ENCODE peak calls at places on chromosomes 16 and 17, in six cellular contexts. B, I, G, X, Q and H are unnamed samples.

GRCh38 chr17:69567130-69567529 is 152.6 kb downstream of the MAP2K6 start:
- DNase-seq in Q (peak; percentile 72), B (no peak), G (no peak), I (no peak), X (no peak), H (no peak)

GRCh38 chr17:68398731-68399637 is 58.3 kb downstream of the WIPI1 start:
- DNase-seq in I (peak; percentile 75), X (peak; percentile 68), B (no peak), G (peak; percentile 63), Q (peak; percentile 71), H (peak; percentile 87)

GRCh38 chr17:73267648-73268537 is 6.2 kb upstream of the CPSF4L start:
- DNase-seq in G (no peak), X (peak; percentile 50), I (peak; percentile 12), Q (no peak), B (no peak), H (no peak)

GRCh38 chr17:38454528-38454927 is 26.3 kb downstream of the ARHGAP23 start:
- DNase-seq in G (peak; percentile 96), X (peak; percentile 84), I (peak; percentile 97), Q (no peak), B (peak; percentile 81), H (no peak)

GRCh38 chr16:67277294-67277998 is 1.9 kb upstream of the PLEKHG4 start:
- DNase-seq in I (peak; percentile 74), B (peak; percentile 68), X (peak; percentile 91), Q (no peak), G (peak; percentile 38), H (no peak)

GRCh38 chr17:19378416-19379293 is at the start of gene MAPK7:
- DNase-seq in X (no peak), I (no peak), G (no peak), B (peak; percentile 51), Q (no peak), H (no peak)

GRCh38 chr17:14336418-14336817 is 35.5 kb downstream of the HS3ST3B1 start:
- DNase-seq in Q (no peak), X (no peak), B (no peak), I (no peak), G (no peak), H (no peak)

GRCh38 chr16:67933805-67934204 is 2.1 kb upstream of the CTRL start:
- DNase-seq in Q (no peak), I (no peak), B (no peak), X (no peak), G (no peak), H (no peak)

GRCh38 chr16:19284207-19284606 is 1.3 kb upstream of the CLEC19A start:
- DNase-seq in G (peak; percentile 48), Q (no peak), X (peak; percentile 90), I (peak; percentile 56), B (peak; percentile 83), H (no peak)

GRCh38 chr16:67311607-67312449 is 14.7 kb downstream of the KCTD19 start:
- DNase-seq in X (peak; percentile 51), Q (no peak), G (no peak), I (no peak), B (no peak), H (peak; percentile 74)

GRCh38 chr17:21249911-21250703 is 3.1 kb downstream of the NATD1 start:
- DNase-seq in Q (no peak), G (no peak), B (no peak), X (no peak), I (no peak), H (no peak)

GRCh38 chr16:24847358-24847664 is 1.5 kb downstream of the SLC5A11 start:
- DNase-seq in G (no peak), I (no peak), X (no peak), B (no peak), Q (no peak), H (no peak)

GRCh38 chr17:49157784-49158183 is 25.2 kb downstream of the B4GALNT2 start:
- DNase-seq in B (no peak), X (no peak), Q (no peak), I (peak; percentile 50), G (no peak), H (no peak)

GRCh38 chr16:88784856-88785105 is 239 bp downstream of the PIEZO1 start:
- DNase-seq in I (no peak), Q (no peak), X (no peak), B (no peak), G (no peak), H (no peak)

GRCh38 chr16:59192551-59193199 is 458.6 kb upstream of the GOT2 start:
- DNase-seq in G (no peak), B (no peak), X (peak; percentile 3), Q (peak; percentile 58), I (peak; percentile 37), H (peak; percentile 16)

GRCh38 chr17:50380369-50381259 is 7.6 kb downstream of the EME1 start:
- DNase-seq in B (no peak), X (no peak), G (no peak), Q (no peak), I (no peak), H (no peak)

GRCh38 chr17:57643062-57643461 is 102.0 kb downstream of the CCDC182 start:
- DNase-seq in I (no peak), G (no peak), B (no peak), Q (no peak), X (no peak), H (no peak)

GRCh38 chr16:12584488-12585233 is 219.0 kb downstream of the CPPED1 start:
- DNase-seq in X (peak; percentile 63), I (peak; percentile 43), Q (no peak), B (no peak), G (no peak), H (no peak)

GRCh38 chr16:89257281-89257731 is 39.8 kb downstream of the ZNF778 start:
- DNase-seq in X (peak; percentile 25), B (no peak), Q (no peak), G (no peak), I (no peak), H (peak; percentile 34)

GRCh38 chr16:56370185-56370584 is 55.2 kb downstream of the AMFR start:
- DNase-seq in X (no peak), G (no peak), I (no peak), B (no peak), Q (no peak), H (no peak)

GRCh38 chr17:77054926-77055325 is 85.8 kb upstream of the SEC14L1 start:
- DNase-seq in G (no peak), B (no peak), Q (no peak), I (no peak), X (peak; percentile 7), H (no peak)

GRCh38 chr17:58083491-58084316 is 485 bp downstream of the DYNLL2 start:
- DNase-seq in Q (peak; percentile 69), X (peak; percentile 32), G (peak; percentile 74), I (peak; percentile 37), B (no peak), H (peak; percentile 82)

GRCh38 chr17:42276609-42277341 is 584 bp upstream of the STAT5B start:
- DNase-seq in Q (peak; percentile 64), G (peak; percentile 74), B (no peak), X (peak; percentile 54), I (peak; percentile 85), H (no peak)

GRCh38 chr16:80703391-80704071 is 100.9 kb downstream of the CDYL2 start:
- DNase-seq in X (no peak), B (no peak), G (no peak), I (no peak), Q (no peak), H (no peak)

GRCh38 chr17:41060052-41060604 is at the start of gene KRTAP2-3:
- DNase-seq in Q (no peak), B (no peak), G (no peak), X (peak; percentile 64), I (peak; percentile 90), H (no peak)

GRCh38 chr17:75523647-75524046 is 1.9 kb upstream of the LLGL2 start:
- DNase-seq in Q (no peak), X (no peak), G (no peak), I (no peak), B (no peak), H (no peak)

GRCh38 chr17:18993876-18994275 is 10.7 kb downstream of the FAM83G start:
- DNase-seq in G (no peak), B (no peak), X (no peak), Q (no peak), I (no peak), H (no peak)

GRCh38 chr17:79949646-79950292 is 85.9 kb downstream of the TBC1D16 start:
- DNase-seq in I (no peak), X (no peak), G (no peak), B (peak; percentile 20), Q (no peak), H (no peak)

GRCh38 chr17:9715503-9716016 is 70.2 kb downstream of the USP43 start:
- DNase-seq in G (no peak), Q (no peak), I (no peak), X (no peak), B (no peak), H (no peak)

DNA sequence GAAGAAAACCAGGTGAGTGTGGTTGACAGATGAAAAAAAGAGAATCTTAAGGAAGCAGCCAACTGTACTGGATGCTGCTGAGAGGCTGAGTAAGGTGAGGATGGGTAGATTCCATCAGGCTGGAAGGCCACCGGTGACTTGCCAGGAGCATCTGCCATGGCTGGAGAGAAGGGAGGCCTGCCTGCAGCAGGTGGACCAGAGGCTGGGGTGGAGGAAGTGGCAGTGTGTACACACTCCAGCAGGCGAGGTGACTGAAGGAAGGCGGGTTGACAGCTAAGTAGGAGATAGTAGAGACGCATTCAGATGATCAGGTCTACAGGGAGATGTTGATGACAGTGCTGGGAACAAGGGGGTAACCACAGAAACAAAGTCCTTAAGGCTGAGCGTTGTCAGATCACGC is 69.5 kb downstream of the USP43 start:
- DNase-seq in I (no peak), Q (no peak), B (no peak), G (no peak), X (no peak), H (no peak)
- TF ChIP-seq CTCF in I (no peak), Q (no peak), B (no peak), G (no peak), X (no peak), H (no peak)

GRCh38 chr16:83898463-83899271 is at the start of gene MLYCD:
- DNase-seq in Q (peak; percentile 92), B (peak; percentile 78), G (peak; percentile 93), I (peak; percentile 84), X (peak; percentile 76), H (peak; percentile 98)
- TF ChIP-seq CTCF in Q (no peak), B (no peak), G (no peak), I (no peak), X (no peak), H (no peak)

DNA sequence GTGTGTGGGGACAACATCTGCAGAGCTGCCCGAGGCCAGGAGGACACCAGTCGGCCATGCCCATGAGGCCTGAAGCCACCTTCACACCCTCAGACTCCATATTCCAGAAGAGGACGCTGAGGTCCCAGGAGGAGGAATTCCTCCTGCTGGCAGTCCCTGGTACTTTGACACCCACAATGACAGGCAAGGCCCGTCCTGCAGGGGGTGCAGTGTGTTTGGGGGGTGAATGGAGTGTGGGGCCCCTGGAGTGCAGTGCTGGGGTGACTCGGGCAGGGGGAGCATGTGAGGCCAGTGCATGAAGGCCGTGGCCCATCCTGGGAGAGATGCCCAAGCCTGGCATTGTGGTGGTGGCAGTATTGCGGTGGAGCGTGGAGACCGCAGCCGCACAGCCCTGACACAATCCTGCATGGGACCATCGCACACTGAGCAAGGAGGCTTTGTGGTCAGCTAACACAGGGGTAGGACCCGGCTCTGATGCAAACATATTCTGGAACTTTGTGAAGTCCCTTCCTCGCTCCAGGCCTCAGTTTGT is 52.2 kb downstream of the ZDHHC7 start:
- DNase-seq in B (no peak), Q (no peak), X (peak; percentile 38), G (no peak), I (peak; percentile 59), H (no peak)
- TF ChIP-seq CTCF in B (no peak), Q (no peak), X (peak; percentile 58), G (no peak), I (peak; percentile 74), H (no peak)

GRCh38 chr16:47774661-47775060 is 313.5 kb downstream of the PHKB start:
- DNase-seq in Q (no peak), I (peak; percentile 67), X (peak; percentile 54), B (no peak), G (no peak), H (no peak)
- TF ChIP-seq CTCF in Q (no peak), I (no peak), X (peak; percentile 43), B (no peak), G (no peak), H (no peak)

GRCh38 chr16:83441523-83441922 is 366.3 kb upstream of the HSBP1 start:
- DNase-seq in B (no peak), G (no peak), Q (no peak), X (no peak), I (no peak), H (no peak)
- TF ChIP-seq CTCF in B (no peak), G (no peak), Q (no peak), X (no peak), I (no peak), H (no peak)